ENCODE peak calls at places on chromosomes 11 and 22, in nine cellular contexts. One of them, this sample, is unnamed.

GRCh38 chr11:75453916-75454655 is 21.1 kb upstream of the KLHL35 start:
- DNase-seq in heart right ventricle: no peak
- DNase-seq in RPMI7951: no peak
- DNase-seq in iPS-NIHi11: no peak
- DNase-seq in Right ventricle myocardium superior: no peak
- DNase-seq in stimulated activated naive CD8-positive, alpha-beta T cell treated with anti-CD3 and anti-CD28 coated beads, Interleukin-15, Interleukin-2, amounts not matched to agents 100 U/mL and 50 U/mL, for 24 hours: no peak
- DNase-seq in cardiac septum: no peak
- DNase-seq in stimulated activated CD4-positive, alpha-beta T cell treated with anti-CD3 and anti-CD28 coated beads, Interleukin-12 subunit alpha, Interleukin-12 subunit beta, amount 100 ng/mL, for 4 hours: no peak
- DNase-seq in sciatic nerve: no peak
- DNase-seq in this sample: no peak

GRCh38 chr11:4881860-4882500 is at the start of gene OR51T1:
- DNase-seq in stimulated activated CD4-positive, alpha-beta T cell treated with anti-CD3 and anti-CD28 coated beads, Interleukin-12 subunit alpha, Interleukin-12 subunit beta, amount 100 ng/mL, for 4 hours: no peak
- DNase-seq in Right ventricle myocardium superior: no peak
- DNase-seq in heart right ventricle: no peak
- DNase-seq in RPMI7951: no peak
- DNase-seq in sciatic nerve: no peak
- DNase-seq in iPS-NIHi11: no peak
- DNase-seq in cardiac septum: no peak
- DNase-seq in stimulated activated naive CD8-positive, alpha-beta T cell treated with anti-CD3 and anti-CD28 coated beads, Interleukin-15, Interleukin-2, amounts not matched to agents 100 U/mL and 50 U/mL, for 24 hours: no peak
- DNase-seq in this sample: no peak

GRCh38 chr11:64352099-64353005 is 6.6 kb upstream of the RPS6KA4 start:
- DNase-seq in Right ventricle myocardium superior: no peak
- DNase-seq in stimulated activated naive CD8-positive, alpha-beta T cell treated with anti-CD3 and anti-CD28 coated beads, Interleukin-15, Interleukin-2, amounts not matched to agents 100 U/mL and 50 U/mL, for 24 hours: no peak
- DNase-seq in cardiac septum: no peak
- DNase-seq in iPS-NIHi11: no peak
- DNase-seq in heart right ventricle: no peak
- DNase-seq in stimulated activated CD4-positive, alpha-beta T cell treated with anti-CD3 and anti-CD28 coated beads, Interleukin-12 subunit alpha, Interleukin-12 subunit beta, amount 100 ng/mL, for 4 hours: no peak
- DNase-seq in sciatic nerve: peak
- DNase-seq in RPMI7951: no peak
- DNase-seq in this sample: no peak

GRCh38 chr22:30979932-30980331 is 10.9 kb downstream of the TUG1 start:
- DNase-seq in heart right ventricle: no peak
- DNase-seq in iPS-NIHi11: no peak
- DNase-seq in RPMI7951: peak
- DNase-seq in cardiac septum: no peak
- DNase-seq in stimulated activated naive CD8-positive, alpha-beta T cell treated with anti-CD3 and anti-CD28 coated beads, Interleukin-15, Interleukin-2, amounts not matched to agents 100 U/mL and 50 U/mL, for 24 hours: no peak
- DNase-seq in Right ventricle myocardium superior: no peak
- DNase-seq in sciatic nerve: no peak
- DNase-seq in stimulated activated CD4-positive, alpha-beta T cell treated with anti-CD3 and anti-CD28 coated beads, Interleukin-12 subunit alpha, Interleukin-12 subunit beta, amount 100 ng/mL, for 4 hours: no peak
- DNase-seq in this sample: no peak

GRCh38 chr22:36454916-36455570 is 26.4 kb downstream of the TXN2 start:
- DNase-seq in stimulated activated CD4-positive, alpha-beta T cell treated with anti-CD3 and anti-CD28 coated beads, Interleukin-12 subunit alpha, Interleukin-12 subunit beta, amount 100 ng/mL, for 4 hours: peak
- DNase-seq in cardiac septum: peak
- DNase-seq in Right ventricle myocardium superior: peak
- DNase-seq in stimulated activated naive CD8-positive, alpha-beta T cell treated with anti-CD3 and anti-CD28 coated beads, Interleukin-15, Interleukin-2, amounts not matched to agents 100 U/mL and 50 U/mL, for 24 hours: peak
- DNase-seq in iPS-NIHi11: peak
- DNase-seq in heart right ventricle: peak
- DNase-seq in RPMI7951: peak
- DNase-seq in sciatic nerve: peak
- DNase-seq in this sample: peak

GRCh38 chr11:104120493-104121200 is 43.3 kb downstream of the PDGFD start:
- DNase-seq in Right ventricle myocardium superior: no peak
- DNase-seq in iPS-NIHi11: no peak
- DNase-seq in heart right ventricle: no peak
- DNase-seq in cardiac septum: no peak
- DNase-seq in stimulated activated naive CD8-positive, alpha-beta T cell treated with anti-CD3 and anti-CD28 coated beads, Interleukin-15, Interleukin-2, amounts not matched to agents 100 U/mL and 50 U/mL, for 24 hours: no peak
- DNase-seq in sciatic nerve: no peak
- DNase-seq in stimulated activated CD4-positive, alpha-beta T cell treated with anti-CD3 and anti-CD28 coated beads, Interleukin-12 subunit alpha, Interleukin-12 subunit beta, amount 100 ng/mL, for 4 hours: no peak
- DNase-seq in RPMI7951: no peak
- DNase-seq in this sample: no peak

GRCh38 chr11:131802416-131802815 is 432.0 kb downstream of the NTM start:
- DNase-seq in RPMI7951: no peak
- DNase-seq in iPS-NIHi11: no peak
- DNase-seq in cardiac septum: no peak
- DNase-seq in Right ventricle myocardium superior: no peak
- DNase-seq in stimulated activated naive CD8-positive, alpha-beta T cell treated with anti-CD3 and anti-CD28 coated beads, Interleukin-15, Interleukin-2, amounts not matched to agents 100 U/mL and 50 U/mL, for 24 hours: no peak
- DNase-seq in stimulated activated CD4-positive, alpha-beta T cell treated with anti-CD3 and anti-CD28 coated beads, Interleukin-12 subunit alpha, Interleukin-12 subunit beta, amount 100 ng/mL, for 4 hours: no peak
- DNase-seq in heart right ventricle: no peak
- DNase-seq in sciatic nerve: no peak
- DNase-seq in this sample: no peak

GRCh38 chr11:74570266-74571061 is 21.9 kb upstream of the POLD3 start:
- DNase-seq in cardiac septum: no peak
- DNase-seq in Right ventricle myocardium superior: no peak
- DNase-seq in stimulated activated CD4-positive, alpha-beta T cell treated with anti-CD3 and anti-CD28 coated beads, Interleukin-12 subunit alpha, Interleukin-12 subunit beta, amount 100 ng/mL, for 4 hours: no peak
- DNase-seq in stimulated activated naive CD8-positive, alpha-beta T cell treated with anti-CD3 and anti-CD28 coated beads, Interleukin-15, Interleukin-2, amounts not matched to agents 100 U/mL and 50 U/mL, for 24 hours: peak
- DNase-seq in heart right ventricle: no peak
- DNase-seq in sciatic nerve: no peak
- DNase-seq in RPMI7951: peak
- DNase-seq in iPS-NIHi11: peak
- DNase-seq in this sample: no peak

GRCh38 chr11:76677010-76677771 is 6.6 kb upstream of the LRRC32 start:
- DNase-seq in cardiac septum: no peak
- DNase-seq in iPS-NIHi11: no peak
- DNase-seq in RPMI7951: peak
- DNase-seq in Right ventricle myocardium superior: no peak
- DNase-seq in sciatic nerve: no peak
- DNase-seq in stimulated activated CD4-positive, alpha-beta T cell treated with anti-CD3 and anti-CD28 coated beads, Interleukin-12 subunit alpha, Interleukin-12 subunit beta, amount 100 ng/mL, for 4 hours: no peak
- DNase-seq in heart right ventricle: no peak
- DNase-seq in stimulated activated naive CD8-positive, alpha-beta T cell treated with anti-CD3 and anti-CD28 coated beads, Interleukin-15, Interleukin-2, amounts not matched to agents 100 U/mL and 50 U/mL, for 24 hours: no peak
- DNase-seq in this sample: no peak

GRCh38 chr11:94028436-94028835 is 7.3 kb downstream of the HEPHL1 start:
- DNase-seq in sciatic nerve: no peak
- DNase-seq in RPMI7951: peak
- DNase-seq in heart right ventricle: no peak
- DNase-seq in stimulated activated naive CD8-positive, alpha-beta T cell treated with anti-CD3 and anti-CD28 coated beads, Interleukin-15, Interleukin-2, amounts not matched to agents 100 U/mL and 50 U/mL, for 24 hours: no peak
- DNase-seq in cardiac septum: no peak
- DNase-seq in iPS-NIHi11: no peak
- DNase-seq in Right ventricle myocardium superior: no peak
- DNase-seq in stimulated activated CD4-positive, alpha-beta T cell treated with anti-CD3 and anti-CD28 coated beads, Interleukin-12 subunit alpha, Interleukin-12 subunit beta, amount 100 ng/mL, for 4 hours: no peak
- DNase-seq in this sample: no peak

GRCh38 chr11:69425895-69426544 is 55.4 kb upstream of the LINC01488 start:
- DNase-seq in iPS-NIHi11: no peak
- DNase-seq in heart right ventricle: no peak
- DNase-seq in sciatic nerve: no peak
- DNase-seq in stimulated activated CD4-positive, alpha-beta T cell treated with anti-CD3 and anti-CD28 coated beads, Interleukin-12 subunit alpha, Interleukin-12 subunit beta, amount 100 ng/mL, for 4 hours: peak
- DNase-seq in RPMI7951: no peak
- DNase-seq in Right ventricle myocardium superior: no peak
- DNase-seq in cardiac septum: peak
- DNase-seq in stimulated activated naive CD8-positive, alpha-beta T cell treated with anti-CD3 and anti-CD28 coated beads, Interleukin-15, Interleukin-2, amounts not matched to agents 100 U/mL and 50 U/mL, for 24 hours: peak
- DNase-seq in this sample: no peak

GRCh38 chr22:47197735-47198500 is 435.5 kb downstream of the TBC1D22A start:
- DNase-seq in stimulated activated CD4-positive, alpha-beta T cell treated with anti-CD3 and anti-CD28 coated beads, Interleukin-12 subunit alpha, Interleukin-12 subunit beta, amount 100 ng/mL, for 4 hours: no peak
- DNase-seq in cardiac septum: peak
- DNase-seq in heart right ventricle: no peak
- DNase-seq in sciatic nerve: no peak
- DNase-seq in stimulated activated naive CD8-positive, alpha-beta T cell treated with anti-CD3 and anti-CD28 coated beads, Interleukin-15, Interleukin-2, amounts not matched to agents 100 U/mL and 50 U/mL, for 24 hours: no peak
- DNase-seq in RPMI7951: no peak
- DNase-seq in iPS-NIHi11: no peak
- DNase-seq in Right ventricle myocardium superior: no peak
- DNase-seq in this sample: no peak

GRCh38 chr11:125201525-125202121 is 37.1 kb downstream of the PKNOX2 start:
- DNase-seq in iPS-NIHi11: no peak
- DNase-seq in sciatic nerve: no peak
- DNase-seq in cardiac septum: peak
- DNase-seq in Right ventricle myocardium superior: no peak
- DNase-seq in stimulated activated CD4-positive, alpha-beta T cell treated with anti-CD3 and anti-CD28 coated beads, Interleukin-12 subunit alpha, Interleukin-12 subunit beta, amount 100 ng/mL, for 4 hours: no peak
- DNase-seq in RPMI7951: peak
- DNase-seq in stimulated activated naive CD8-positive, alpha-beta T cell treated with anti-CD3 and anti-CD28 coated beads, Interleukin-15, Interleukin-2, amounts not matched to agents 100 U/mL and 50 U/mL, for 24 hours: no peak
- DNase-seq in heart right ventricle: no peak
- DNase-seq in this sample: no peak

GRCh38 chr22:50622723-50623327 is 5.1 kb downstream of the ARSA start:
- DNase-seq in RPMI7951: no peak
- DNase-seq in iPS-NIHi11: no peak
- DNase-seq in sciatic nerve: no peak
- DNase-seq in stimulated activated naive CD8-positive, alpha-beta T cell treated with anti-CD3 and anti-CD28 coated beads, Interleukin-15, Interleukin-2, amounts not matched to agents 100 U/mL and 50 U/mL, for 24 hours: no peak
- DNase-seq in stimulated activated CD4-positive, alpha-beta T cell treated with anti-CD3 and anti-CD28 coated beads, Interleukin-12 subunit alpha, Interleukin-12 subunit beta, amount 100 ng/mL, for 4 hours: no peak
- DNase-seq in heart right ventricle: no peak
- DNase-seq in cardiac septum: peak
- DNase-seq in Right ventricle myocardium superior: no peak
- DNase-seq in this sample: no peak

GRCh38 chr22:40552070-40552469 is 84.4 kb downstream of the MRTFA start:
- DNase-seq in stimulated activated CD4-positive, alpha-beta T cell treated with anti-CD3 and anti-CD28 coated beads, Interleukin-12 subunit alpha, Interleukin-12 subunit beta, amount 100 ng/mL, for 4 hours: no peak
- DNase-seq in Right ventricle myocardium superior: peak
- DNase-seq in cardiac septum: peak
- DNase-seq in heart right ventricle: peak
- DNase-seq in sciatic nerve: no peak
- DNase-seq in RPMI7951: no peak
- DNase-seq in stimulated activated naive CD8-positive, alpha-beta T cell treated with anti-CD3 and anti-CD28 coated beads, Interleukin-15, Interleukin-2, amounts not matched to agents 100 U/mL and 50 U/mL, for 24 hours: no peak
- DNase-seq in iPS-NIHi11: no peak
- DNase-seq in this sample: no peak

GRCh38 chr22:36828815-36829214 is 12.0 kb upstream of the PVALB start:
- DNase-seq in stimulated activated CD4-positive, alpha-beta T cell treated with anti-CD3 and anti-CD28 coated beads, Interleukin-12 subunit alpha, Interleukin-12 subunit beta, amount 100 ng/mL, for 4 hours: no peak
- DNase-seq in cardiac septum: peak
- DNase-seq in iPS-NIHi11: no peak
- DNase-seq in stimulated activated naive CD8-positive, alpha-beta T cell treated with anti-CD3 and anti-CD28 coated beads, Interleukin-15, Interleukin-2, amounts not matched to agents 100 U/mL and 50 U/mL, for 24 hours: no peak
- DNase-seq in heart right ventricle: no peak
- DNase-seq in RPMI7951: no peak
- DNase-seq in sciatic nerve: no peak
- DNase-seq in Right ventricle myocardium superior: no peak
- DNase-seq in this sample: no peak

GRCh38 chr22:19143967-19144400 is 467 bp downstream of the ESS2 start:
- DNase-seq in heart right ventricle: no peak
- DNase-seq in sciatic nerve: no peak
- DNase-seq in iPS-NIHi11: no peak
- DNase-seq in Right ventricle myocardium superior: no peak
- DNase-seq in RPMI7951: peak
- DNase-seq in cardiac septum: no peak
- DNase-seq in stimulated activated CD4-positive, alpha-beta T cell treated with anti-CD3 and anti-CD28 coated beads, Interleukin-12 subunit alpha, Interleukin-12 subunit beta, amount 100 ng/mL, for 4 hours: no peak
- DNase-seq in stimulated activated naive CD8-positive, alpha-beta T cell treated with anti-CD3 and anti-CD28 coated beads, Interleukin-15, Interleukin-2, amounts not matched to agents 100 U/mL and 50 U/mL, for 24 hours: peak
- DNase-seq in this sample: no peak

GRCh38 chr11:34185926-34186841 is 80.8 kb downstream of the NAT10 start:
- DNase-seq in iPS-NIHi11: peak
- DNase-seq in stimulated activated naive CD8-positive, alpha-beta T cell treated with anti-CD3 and anti-CD28 coated beads, Interleukin-15, Interleukin-2, amounts not matched to agents 100 U/mL and 50 U/mL, for 24 hours: no peak
- DNase-seq in sciatic nerve: no peak
- DNase-seq in cardiac septum: no peak
- DNase-seq in stimulated activated CD4-positive, alpha-beta T cell treated with anti-CD3 and anti-CD28 coated beads, Interleukin-12 subunit alpha, Interleukin-12 subunit beta, amount 100 ng/mL, for 4 hours: no peak
- DNase-seq in heart right ventricle: no peak
- DNase-seq in RPMI7951: no peak
- DNase-seq in Right ventricle myocardium superior: no peak
- DNase-seq in this sample: no peak

GRCh38 chr11:132300283-132300682 is 929.9 kb downstream of the NTM start:
- DNase-seq in sciatic nerve: no peak
- DNase-seq in iPS-NIHi11: peak
- DNase-seq in stimulated activated naive CD8-positive, alpha-beta T cell treated with anti-CD3 and anti-CD28 coated beads, Interleukin-15, Interleukin-2, amounts not matched to agents 100 U/mL and 50 U/mL, for 24 hours: no peak
- DNase-seq in heart right ventricle: no peak
- DNase-seq in Right ventricle myocardium superior: no peak
- DNase-seq in stimulated activated CD4-positive, alpha-beta T cell treated with anti-CD3 and anti-CD28 coated beads, Interleukin-12 subunit alpha, Interleukin-12 subunit beta, amount 100 ng/mL, for 4 hours: no peak
- DNase-seq in RPMI7951: no peak
- DNase-seq in cardiac septum: no peak
- DNase-seq in this sample: no peak

GRCh38 chr11:109197656-109198055 is 224.3 kb upstream of the C11orf87 start:
- DNase-seq in stimulated activated CD4-positive, alpha-beta T cell treated with anti-CD3 and anti-CD28 coated beads, Interleukin-12 subunit alpha, Interleukin-12 subunit beta, amount 100 ng/mL, for 4 hours: no peak
- DNase-seq in RPMI7951: peak
- DNase-seq in Right ventricle myocardium superior: no peak
- DNase-seq in iPS-NIHi11: no peak
- DNase-seq in heart right ventricle: no peak
- DNase-seq in sciatic nerve: no peak
- DNase-seq in stimulated activated naive CD8-positive, alpha-beta T cell treated with anti-CD3 and anti-CD28 coated beads, Interleukin-15, Interleukin-2, amounts not matched to agents 100 U/mL and 50 U/mL, for 24 hours: no peak
- DNase-seq in cardiac septum: no peak
- DNase-seq in this sample: peak